ENCODE peak calls at places on chromosomes 6 and 20, in ten cellular contexts. One of them, this sample, is unnamed. For H3K9me3 and H3K4me1, the result is how much of the 10 kb centered on the place peaks cover.

GRCh38 chr20:3919352-3919751 is 30.2 kb downstream of the PANK2 start:
- DNase-seq in suprapubic skin: no peak
- DNase-seq in hepatocyte: no peak
- DNase-seq in uterus: no peak
- DNase-seq in MM.1S: no peak
- DNase-seq in prostate gland: no peak
- DNase-seq in H9: no peak
- DNase-seq in mesenchymal stem cell: peak
- DNase-seq in stomach: no peak
- DNase-seq in cardiac muscle cell: no peak
- DNase-seq in this sample: no peak

GRCh38 chr6:136639671-136640070 is 89.4 kb upstream of the MAP7 start:
- DNase-seq in suprapubic skin: no peak
- DNase-seq in hepatocyte: no peak
- DNase-seq in uterus: no peak
- DNase-seq in MM.1S: no peak
- DNase-seq in prostate gland: no peak
- DNase-seq in H9: no peak
- DNase-seq in mesenchymal stem cell: no peak
- DNase-seq in stomach: no peak
- DNase-seq in cardiac muscle cell: no peak
- DNase-seq in this sample: no peak

GRCh38 chr6:10529231-10529801 is 8.2 kb downstream of the GCNT2 start:
- DNase-seq in suprapubic skin: no peak
- DNase-seq in hepatocyte: no peak
- DNase-seq in uterus: no peak
- DNase-seq in MM.1S: no peak
- DNase-seq in prostate gland: peak
- DNase-seq in H9: peak
- DNase-seq in mesenchymal stem cell: no peak
- DNase-seq in stomach: peak
- DNase-seq in cardiac muscle cell: no peak
- DNase-seq in this sample: no peak

GRCh38 chr6:111173946-111174345 is 86.6 kb downstream of the SLC16A10 start:
- DNase-seq in suprapubic skin: no peak
- DNase-seq in hepatocyte: no peak
- DNase-seq in uterus: no peak
- DNase-seq in MM.1S: no peak
- DNase-seq in prostate gland: no peak
- DNase-seq in H9: no peak
- DNase-seq in mesenchymal stem cell: no peak
- DNase-seq in stomach: no peak
- DNase-seq in cardiac muscle cell: no peak
- DNase-seq in this sample: no peak

GRCh38 chr6:13600036-13600435 is 15.1 kb upstream of the NOL7 start:
- DNase-seq in suprapubic skin: no peak
- DNase-seq in hepatocyte: no peak
- DNase-seq in uterus: no peak
- DNase-seq in MM.1S: no peak
- DNase-seq in prostate gland: no peak
- DNase-seq in H9: no peak
- DNase-seq in mesenchymal stem cell: peak
- DNase-seq in stomach: no peak
- DNase-seq in cardiac muscle cell: no peak
- DNase-seq in this sample: no peak

GRCh38 chr6:41648921-41649320 is 10.7 kb downstream of the MDFI start:
- DNase-seq in suprapubic skin: no peak
- DNase-seq in hepatocyte: no peak
- DNase-seq in uterus: no peak
- DNase-seq in MM.1S: no peak
- DNase-seq in prostate gland: no peak
- DNase-seq in H9: no peak
- DNase-seq in mesenchymal stem cell: no peak
- DNase-seq in stomach: no peak
- DNase-seq in cardiac muscle cell: no peak
- DNase-seq in this sample: no peak

GRCh38 chr6:41801380-41801779 is 13.9 kb downstream of the TOMM6 start:
- DNase-seq in suprapubic skin: no peak
- DNase-seq in hepatocyte: no peak
- DNase-seq in uterus: no peak
- DNase-seq in MM.1S: no peak
- DNase-seq in prostate gland: no peak
- DNase-seq in H9: no peak
- DNase-seq in mesenchymal stem cell: peak
- DNase-seq in stomach: no peak
- DNase-seq in cardiac muscle cell: no peak
- DNase-seq in this sample: no peak

GRCh38 chr6:44161997-44162338 is 3.3 kb downstream of the CAPN11 start:
- DNase-seq in suprapubic skin: no peak
- DNase-seq in hepatocyte: no peak
- DNase-seq in uterus: no peak
- DNase-seq in MM.1S: no peak
- DNase-seq in prostate gland: no peak
- DNase-seq in H9: no peak
- DNase-seq in mesenchymal stem cell: no peak
- DNase-seq in stomach: no peak
- DNase-seq in cardiac muscle cell: no peak
- DNase-seq in this sample: no peak

GRCh38 chr6:167426074-167426473 is 101.2 kb downstream of the TTLL2 start:
- DNase-seq in suprapubic skin: no peak
- DNase-seq in hepatocyte: no peak
- DNase-seq in uterus: no peak
- DNase-seq in MM.1S: no peak
- DNase-seq in prostate gland: no peak
- DNase-seq in H9: no peak
- DNase-seq in mesenchymal stem cell: peak
- DNase-seq in stomach: no peak
- DNase-seq in cardiac muscle cell: no peak
- DNase-seq in this sample: no peak

GRCh38 chr6:167424700-167425099 is 99.8 kb downstream of the TTLL2 start:
- DNase-seq in suprapubic skin: no peak
- DNase-seq in hepatocyte: no peak
- DNase-seq in uterus: no peak
- DNase-seq in MM.1S: no peak
- DNase-seq in prostate gland: no peak
- DNase-seq in H9: no peak
- DNase-seq in mesenchymal stem cell: no peak
- DNase-seq in stomach: no peak
- DNase-seq in cardiac muscle cell: no peak
- DNase-seq in this sample: no peak

GRCh38 chr6:167428664-167429063 is 103.8 kb downstream of the TTLL2 start:
- DNase-seq in suprapubic skin: no peak
- DNase-seq in hepatocyte: no peak
- DNase-seq in uterus: no peak
- DNase-seq in MM.1S: no peak
- DNase-seq in prostate gland: no peak
- DNase-seq in H9: no peak
- DNase-seq in mesenchymal stem cell: no peak
- DNase-seq in stomach: no peak
- DNase-seq in cardiac muscle cell: no peak
- DNase-seq in this sample: no peak

GRCh38 chr6:167424060-167424673 is 99.3 kb downstream of the TTLL2 start:
- DNase-seq in suprapubic skin: no peak
- DNase-seq in hepatocyte: no peak
- DNase-seq in uterus: no peak
- DNase-seq in MM.1S: no peak
- DNase-seq in prostate gland: no peak
- DNase-seq in H9: peak
- DNase-seq in mesenchymal stem cell: no peak
- DNase-seq in stomach: peak
- DNase-seq in cardiac muscle cell: no peak
- DNase-seq in this sample: no peak

DNA sequence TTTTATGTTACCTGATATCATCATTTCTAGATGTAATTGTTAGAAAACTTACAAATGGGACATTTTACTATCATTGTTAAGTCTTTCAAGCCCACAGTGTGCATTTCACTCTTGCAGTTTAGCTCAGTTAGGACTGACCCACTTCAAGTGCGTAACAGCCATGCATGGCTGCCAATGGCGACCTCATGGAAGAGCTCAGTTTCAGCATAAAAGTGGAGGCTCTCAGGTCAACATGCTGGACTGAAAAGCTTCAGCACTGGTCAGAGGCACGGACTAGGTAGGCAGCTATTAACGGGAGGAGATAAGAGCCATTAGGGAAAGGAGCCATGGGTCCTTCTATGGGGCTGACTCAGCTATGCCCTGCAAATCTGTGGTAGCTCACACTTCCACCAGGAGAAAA is 101.7 kb downstream of the TTLL2 start:
- DNase-seq in suprapubic skin: no peak
- DNase-seq in hepatocyte: peak
- DNase-seq in uterus: no peak
- DNase-seq in MM.1S: no peak
- DNase-seq in prostate gland: no peak
- DNase-seq in H9: no peak
- DNase-seq in mesenchymal stem cell: peak
- DNase-seq in stomach: no peak
- DNase-seq in cardiac muscle cell: peak
- DNase-seq in this sample: no peak
- H3K9me3 ChIP-seq in suprapubic skin: under half
- H3K9me3 ChIP-seq in hepatocyte: under half
- H3K9me3 ChIP-seq in uterus: under half
- H3K9me3 ChIP-seq in MM.1S: under half
- H3K9me3 ChIP-seq in prostate gland: under half
- H3K9me3 ChIP-seq in H9: under half
- H3K9me3 ChIP-seq in mesenchymal stem cell: under half
- H3K9me3 ChIP-seq in stomach: under half
- H3K9me3 ChIP-seq in cardiac muscle cell: under half
- H3K9me3 ChIP-seq in this sample: under half

GRCh38 chr20:49680475-49680874 is 33.2 kb downstream of the B4GALT5 start:
- DNase-seq in suprapubic skin: no peak
- DNase-seq in hepatocyte: no peak
- DNase-seq in uterus: no peak
- DNase-seq in MM.1S: no peak
- DNase-seq in prostate gland: no peak
- DNase-seq in H9: no peak
- DNase-seq in mesenchymal stem cell: peak
- DNase-seq in stomach: no peak
- DNase-seq in cardiac muscle cell: no peak
- DNase-seq in this sample: no peak

GRCh38 chr20:49677777-49678758 is 35.6 kb downstream of the B4GALT5 start:
- DNase-seq in suprapubic skin: no peak
- DNase-seq in hepatocyte: no peak
- DNase-seq in uterus: no peak
- DNase-seq in MM.1S: no peak
- DNase-seq in prostate gland: no peak
- DNase-seq in H9: no peak
- DNase-seq in mesenchymal stem cell: no peak
- DNase-seq in stomach: peak
- DNase-seq in cardiac muscle cell: no peak
- DNase-seq in this sample: no peak

GRCh38 chr20:49675368-49676151 is 38.1 kb downstream of the B4GALT5 start:
- DNase-seq in suprapubic skin: no peak
- DNase-seq in hepatocyte: peak
- DNase-seq in uterus: no peak
- DNase-seq in MM.1S: peak
- DNase-seq in prostate gland: no peak
- DNase-seq in H9: no peak
- DNase-seq in mesenchymal stem cell: no peak
- DNase-seq in stomach: no peak
- DNase-seq in cardiac muscle cell: no peak
- DNase-seq in this sample: no peak

GRCh38 chr20:49674383-49675352 is 39.0 kb downstream of the B4GALT5 start:
- DNase-seq in suprapubic skin: no peak
- DNase-seq in hepatocyte: peak
- DNase-seq in uterus: no peak
- DNase-seq in MM.1S: no peak
- DNase-seq in prostate gland: no peak
- DNase-seq in H9: no peak
- DNase-seq in mesenchymal stem cell: no peak
- DNase-seq in stomach: no peak
- DNase-seq in cardiac muscle cell: no peak
- DNase-seq in this sample: no peak

GRCh38 chr20:49676581-49677291 is 36.9 kb downstream of the B4GALT5 start:
- DNase-seq in suprapubic skin: no peak
- DNase-seq in hepatocyte: no peak
- DNase-seq in uterus: no peak
- DNase-seq in MM.1S: peak
- DNase-seq in prostate gland: no peak
- DNase-seq in H9: no peak
- DNase-seq in mesenchymal stem cell: peak
- DNase-seq in stomach: peak
- DNase-seq in cardiac muscle cell: no peak
- DNase-seq in this sample: no peak
- H3K4me1 ChIP-seq in suprapubic skin: half or more
- H3K4me1 ChIP-seq in hepatocyte: half or more
- H3K4me1 ChIP-seq in uterus: under half
- H3K4me1 ChIP-seq in MM.1S: half or more
- H3K4me1 ChIP-seq in prostate gland: under half
- H3K4me1 ChIP-seq in H9: under half
- H3K4me1 ChIP-seq in mesenchymal stem cell: under half
- H3K4me1 ChIP-seq in stomach: half or more
- H3K4me1 ChIP-seq in cardiac muscle cell: under half
- H3K4me1 ChIP-seq in this sample: half or more

GRCh38 chr20:23223908-23224307 is 126.7 kb upstream of the NXT1 start:
- DNase-seq in suprapubic skin: no peak
- DNase-seq in hepatocyte: no peak
- DNase-seq in uterus: no peak
- DNase-seq in MM.1S: no peak
- DNase-seq in prostate gland: no peak
- DNase-seq in H9: no peak
- DNase-seq in mesenchymal stem cell: no peak
- DNase-seq in stomach: no peak
- DNase-seq in cardiac muscle cell: no peak
- DNase-seq in this sample: no peak
- H3K9me3 ChIP-seq in suprapubic skin: under half
- H3K9me3 ChIP-seq in hepatocyte: under half
- H3K9me3 ChIP-seq in uterus: under half
- H3K9me3 ChIP-seq in MM.1S: under half
- H3K9me3 ChIP-seq in prostate gland: under half
- H3K9me3 ChIP-seq in H9: under half
- H3K9me3 ChIP-seq in mesenchymal stem cell: under half
- H3K9me3 ChIP-seq in stomach: under half
- H3K9me3 ChIP-seq in cardiac muscle cell: under half
- H3K9me3 ChIP-seq in this sample: under half

GRCh38 chr6:49913656-49914055 is 47.3 kb upstream of the CRISP1 start:
- DNase-seq in suprapubic skin: no peak
- DNase-seq in hepatocyte: peak
- DNase-seq in uterus: no peak
- DNase-seq in MM.1S: no peak
- DNase-seq in prostate gland: no peak
- DNase-seq in H9: peak
- DNase-seq in mesenchymal stem cell: no peak
- DNase-seq in stomach: no peak
- DNase-seq in cardiac muscle cell: peak
- DNase-seq in this sample: no peak

GRCh38 chr6:49906511-49906910 is 40.2 kb upstream of the CRISP1 start:
- DNase-seq in suprapubic skin: no peak
- DNase-seq in hepatocyte: no peak
- DNase-seq in uterus: no peak
- DNase-seq in MM.1S: no peak
- DNase-seq in prostate gland: peak
- DNase-seq in H9: no peak
- DNase-seq in mesenchymal stem cell: peak
- DNase-seq in stomach: no peak
- DNase-seq in cardiac muscle cell: no peak
- DNase-seq in this sample: peak

GRCh38 chr6:49912193-49912592 is 45.9 kb upstream of the CRISP1 start:
- DNase-seq in suprapubic skin: no peak
- DNase-seq in hepatocyte: no peak
- DNase-seq in uterus: no peak
- DNase-seq in MM.1S: no peak
- DNase-seq in prostate gland: no peak
- DNase-seq in H9: no peak
- DNase-seq in mesenchymal stem cell: no peak
- DNase-seq in stomach: no peak
- DNase-seq in cardiac muscle cell: no peak
- DNase-seq in this sample: no peak

GRCh38 chr6:49911252-49911651 is 44.9 kb upstream of the CRISP1 start:
- DNase-seq in suprapubic skin: no peak
- DNase-seq in hepatocyte: no peak
- DNase-seq in uterus: no peak
- DNase-seq in MM.1S: no peak
- DNase-seq in prostate gland: no peak
- DNase-seq in H9: peak
- DNase-seq in mesenchymal stem cell: no peak
- DNase-seq in stomach: no peak
- DNase-seq in cardiac muscle cell: no peak
- DNase-seq in this sample: no peak

DNA sequence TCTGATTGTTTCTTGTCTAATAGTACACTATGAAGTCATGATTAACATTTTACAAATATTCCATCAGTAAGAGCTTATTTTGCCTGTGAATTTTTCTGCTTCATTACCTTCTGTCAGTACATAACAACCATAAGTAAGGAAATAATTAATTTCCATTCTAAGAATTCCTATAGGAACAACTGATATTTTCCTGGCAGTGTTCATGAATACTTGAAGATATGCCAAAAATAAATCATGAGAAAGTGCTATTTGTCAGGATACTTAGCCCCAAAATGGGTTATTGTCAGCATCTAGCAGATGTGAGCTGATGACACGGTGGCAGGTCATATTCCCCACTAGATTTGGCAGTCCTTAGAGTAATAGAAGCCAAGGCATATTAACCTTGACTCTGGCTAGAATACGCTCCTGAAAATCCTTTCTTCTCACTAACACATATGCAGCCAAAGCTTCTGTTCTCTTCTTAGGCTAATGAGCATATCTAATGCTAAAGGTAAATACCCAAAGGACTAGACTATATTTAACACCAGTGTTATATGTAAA is 43.2 kb upstream of the CRISP1 start:
- DNase-seq in suprapubic skin: no peak
- DNase-seq in hepatocyte: no peak
- DNase-seq in uterus: no peak
- DNase-seq in MM.1S: no peak
- DNase-seq in prostate gland: no peak
- DNase-seq in H9: no peak
- DNase-seq in mesenchymal stem cell: no peak
- DNase-seq in stomach: no peak
- DNase-seq in cardiac muscle cell: no peak
- DNase-seq in this sample: no peak
- H3K4me1 ChIP-seq in suprapubic skin: under half
- H3K4me1 ChIP-seq in hepatocyte: under half
- H3K4me1 ChIP-seq in uterus: under half
- H3K4me1 ChIP-seq in MM.1S: under half
- H3K4me1 ChIP-seq in prostate gland: under half
- H3K4me1 ChIP-seq in H9: under half
- H3K4me1 ChIP-seq in mesenchymal stem cell: under half
- H3K4me1 ChIP-seq in stomach: under half
- H3K4me1 ChIP-seq in cardiac muscle cell: under half
- H3K4me1 ChIP-seq in this sample: under half

This sample was measured in psoas muscle.